ENCODE peak calls at places on chromosomes 12 and 14, in ten cellular contexts. K, X, P, F, E, T, R, Z, L and M are unnamed samples.

GRCh38 chr14:79056879-79057278 is 886.7 kb downstream of the NRXN3 start:
- DNase-seq in L (no peak), X (no peak), K (no peak), E (no peak), R (no peak), T (peak), F (no peak), P (no peak), Z (no peak), M (peak)

GRCh38 chr14:78491015-78491414 is 320.8 kb downstream of the NRXN3 start:
- DNase-seq in L (no peak), T (no peak), R (no peak), F (no peak), P (no peak), K (no peak), X (no peak), Z (no peak), E (no peak), M (no peak)

GRCh38 chr12:28023156-28023887 is 50.8 kb upstream of the PTHLH start:
- DNase-seq in R (no peak), P (no peak), X (no peak), L (no peak), T (peak), K (no peak), F (no peak), E (no peak), Z (no peak), M (peak)

GRCh38 chr12:107393043-107393725 is 292.4 kb upstream of the PWP1 start:
- DNase-seq in T (no peak), L (no peak), Z (no peak), P (no peak), F (no peak), X (no peak), K (no peak), E (no peak), R (no peak), M (no peak)

GRCh38 chr14:103713304-103714062 is 1.8 kb downstream of the XRCC3 start:
- DNase-seq in E (no peak), Z (no peak), L (no peak), F (no peak), P (no peak), T (no peak), R (no peak), K (no peak), X (no peak), M (no peak)

GRCh38 chr12:30533518-30533917 is 162.2 kb downstream of the IPO8 start:
- DNase-seq in F (no peak), X (no peak), T (peak), E (no peak), Z (no peak), L (no peak), K (no peak), P (no peak), R (no peak), M (no peak)

GRCh38 chr14:93005135-93005813 is 82.3 kb downstream of the CHGA start:
- DNase-seq in E (no peak), F (peak), L (no peak), T (no peak), R (no peak), P (no peak), K (no peak), Z (no peak), X (no peak), M (no peak)

GRCh38 chr14:101008631-101009336 is 105.3 kb upstream of the RTL1 start:
- DNase-seq in R (no peak), F (no peak), E (no peak), T (peak), K (peak), Z (no peak), L (no peak), X (no peak), P (no peak), M (no peak)

GRCh38 chr14:99718031-99718810 is 34.1 kb downstream of the CYP46A1 start:
- DNase-seq in Z (no peak), P (no peak), F (no peak), L (peak), K (no peak), X (no peak), T (no peak), R (no peak), E (no peak), M (no peak)

GRCh38 chr12:24996820-24997219 is 47.9 kb upstream of the BCAT1 start:
- DNase-seq in F (no peak), P (no peak), Z (no peak), K (no peak), R (no peak), E (no peak), L (no peak), X (no peak), T (no peak), M (no peak)

GRCh38 chr12:48027183-48028002 is 23.1 kb upstream of the COL2A1 start:
- DNase-seq in R (no peak), E (no peak), Z (no peak), L (peak), K (no peak), P (no peak), X (no peak), T (no peak), F (no peak), M (no peak)

GRCh38 chr12:120821878-120822277 is 82.3 kb downstream of the SPPL3 start:
- DNase-seq in R (no peak), F (no peak), L (no peak), T (no peak), E (no peak), Z (no peak), K (no peak), P (no peak), X (no peak), M (no peak)

GRCh38 chr12:53585726-53586125 is 40.5 kb downstream of the ATF7 start:
- DNase-seq in F (no peak), T (no peak), Z (no peak), R (no peak), L (no peak), E (no peak), P (no peak), K (no peak), X (no peak), M (no peak)

GRCh38 chr12:5260086-5260485 is 171.8 kb upstream of the NTF3 start:
- DNase-seq in F (no peak), X (no peak), L (no peak), R (no peak), E (no peak), Z (no peak), K (no peak), P (no peak), T (no peak), M (peak)

GRCh38 chr12:72774023-72774422 is 501.9 kb downstream of the TRHDE start:
- DNase-seq in F (no peak), X (no peak), L (no peak), P (no peak), E (no peak), Z (no peak), K (no peak), R (no peak), T (no peak), M (no peak)

GRCh38 chr12:54191550-54192022 is 2.8 kb upstream of the SMUG1 start:
- DNase-seq in P (peak), T (peak), E (peak), F (peak), K (peak), R (peak), Z (peak), L (peak), X (peak), M (peak)

GRCh38 chr12:29073631-29074239 is 75.3 kb upstream of the FAR2 start:
- DNase-seq in F (peak), L (peak), X (no peak), R (no peak), P (no peak), E (no peak), Z (no peak), T (peak), K (no peak), M (peak)

GRCh38 chr14:32382704-32383103 is 53.6 kb downstream of the AKAP6 start:
- DNase-seq in E (no peak), X (no peak), P (no peak), L (peak), F (no peak), T (no peak), R (peak), K (no peak), Z (no peak), M (no peak)

GRCh38 chr12:104586325-104587048 is 129.7 kb downstream of the CHST11 start:
- DNase-seq in P (no peak), K (no peak), R (no peak), Z (no peak), L (no peak), X (no peak), E (no peak), T (no peak), F (no peak), M (no peak)

GRCh38 chr14:95774265-95775160 is 60.6 kb upstream of the TCL1A start:
- DNase-seq in T (peak), R (no peak), X (no peak), P (peak), E (peak), F (no peak), K (no peak), L (peak), Z (no peak), M (no peak)

GRCh38 chr14:50303744-50304471 is 8.1 kb downstream of the L2HGDH start:
- DNase-seq in Z (no peak), L (no peak), E (no peak), X (no peak), T (no peak), R (no peak), F (peak), P (no peak), K (no peak), M (peak)

GRCh38 chr12:80513211-80513610 is 69.2 kb downstream of the PTPRQ start:
- DNase-seq in T (no peak), Z (no peak), K (peak), R (no peak), E (no peak), X (no peak), F (no peak), P (no peak), L (no peak), M (no peak)

GRCh38 chr12:29350080-29350479 is 30.9 kb downstream of the ERGIC2 start:
- DNase-seq in K (no peak), R (no peak), X (no peak), L (no peak), E (no peak), T (peak), P (no peak), F (peak), Z (no peak), M (peak)

GRCh38 chr12:132754555-132754954 is 7.1 kb downstream of the ANKLE2 start:
- DNase-seq in X (no peak), T (no peak), K (no peak), E (no peak), F (no peak), R (no peak), L (no peak), P (no peak), Z (no peak), M (no peak)

GRCh38 chr14:41607119-41607785 is 576 bp downstream of the LRFN5 start:
- DNase-seq in Z (no peak), E (no peak), K (peak), P (no peak), L (peak), F (no peak), T (no peak), R (no peak), X (no peak), M (peak)

GRCh38 chr12:100573499-100574261 is at the start of gene GAS2L3:
- DNase-seq in P (no peak), F (peak), K (peak), R (peak), Z (peak), T (peak), E (peak), X (peak), L (peak), M (peak)

GRCh38 chr12:114430306-114430705 is 24.4 kb upstream of the TBX5 start:
- DNase-seq in P (no peak), R (no peak), E (no peak), Z (no peak), K (no peak), T (peak), F (no peak), L (no peak), X (no peak), M (peak)

GRCh38 chr14:91142214-91142668 is 28.4 kb downstream of the DGLUCY start:
- DNase-seq in F (no peak), K (no peak), L (no peak), X (no peak), P (no peak), Z (no peak), E (no peak), T (no peak), R (no peak), M (no peak)

GRCh38 chr14:22648506-22648905 is 4.4 kb upstream of the OR6J1 start:
- DNase-seq in F (no peak), T (no peak), L (no peak), Z (no peak), R (no peak), X (no peak), P (no peak), K (no peak), E (no peak), M (no peak)

GRCh38 chr14:94460631-94461416 is 8.2 kb upstream of the SERPINA11 start:
- DNase-seq in R (no peak), Z (no peak), T (no peak), F (no peak), P (no peak), K (no peak), X (no peak), L (no peak), E (no peak), M (no peak)

GRCh38 chr12:49675137-49675536 is 32.1 kb downstream of the FMNL3 start:
- DNase-seq in P (no peak), X (no peak), T (no peak), K (no peak), F (no peak), L (no peak), E (no peak), Z (no peak), R (no peak), M (peak)

GRCh38 chr12:68431786-68432185 is 99.6 kb upstream of the MDM1 start:
- DNase-seq in E (no peak), P (no peak), Z (no peak), K (no peak), T (no peak), F (no peak), L (no peak), X (no peak), R (no peak), M (no peak)

GRCh38 chr12:128455849-128456248 is 188.9 kb downstream of the TMEM132C start:
- DNase-seq in Z (no peak), K (no peak), F (no peak), X (no peak), E (no peak), T (no peak), L (no peak), R (no peak), P (no peak), M (no peak)

GRCh38 chr12:22254450-22254849 is 80.1 kb downstream of the ST8SIA1 start:
- DNase-seq in T (no peak), P (no peak), Z (no peak), K (no peak), X (no peak), E (no peak), R (no peak), L (no peak), F (no peak), M (no peak)

GRCh38 chr14:89427426-89428162 is 10.6 kb upstream of the FOXN3 start:
- DNase-seq in X (peak), P (no peak), Z (no peak), E (no peak), F (no peak), K (no peak), T (no peak), L (no peak), R (no peak), M (no peak)
- H3K4me3 ChIP-seq in X (no peak), P (no peak), Z (no peak), E (no peak), F (no peak), K (no peak), T (no peak), L (no peak), R (no peak), M (no peak)

DNA sequence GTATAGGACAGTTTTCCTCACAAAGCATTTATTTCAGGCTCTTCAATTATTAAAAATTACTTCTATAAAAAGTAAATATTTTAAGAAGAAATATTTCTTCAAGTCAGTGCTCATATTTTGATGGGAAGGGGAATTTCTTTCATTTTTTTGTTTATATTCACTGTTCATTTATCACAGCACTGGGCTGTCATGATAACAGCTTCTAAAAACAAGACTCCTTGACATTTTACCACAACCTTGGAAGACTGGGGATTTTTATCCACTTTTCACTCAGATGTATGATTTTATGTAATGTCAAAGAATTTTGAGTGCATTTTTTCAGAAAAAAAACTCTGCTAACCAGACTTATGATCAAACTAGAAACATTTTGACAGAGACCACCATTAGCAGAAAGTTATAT is 149.7 kb downstream of the PHLDA1 start:
- DNase-seq in E (no peak), T (no peak), P (no peak), K (no peak), R (no peak), X (no peak), L (no peak), Z (no peak), F (no peak), M (peak)
- H3K4me3 ChIP-seq in E (no peak), T (no peak), P (no peak), K (no peak), R (no peak), X (no peak), L (no peak), Z (no peak), F (no peak), M (no peak)

GRCh38 chr14:24171422-24172260 is at the start of gene REC8:
- DNase-seq in X (peak), T (no peak), L (peak), Z (peak), F (no peak), K (peak), E (peak), P (peak), R (peak), M (peak)
- H3K4me3 ChIP-seq in X (peak), T (no peak), L (peak), Z (peak), F (no peak), K (no peak), E (peak), P (peak), R (no peak), M (peak)

DNA sequence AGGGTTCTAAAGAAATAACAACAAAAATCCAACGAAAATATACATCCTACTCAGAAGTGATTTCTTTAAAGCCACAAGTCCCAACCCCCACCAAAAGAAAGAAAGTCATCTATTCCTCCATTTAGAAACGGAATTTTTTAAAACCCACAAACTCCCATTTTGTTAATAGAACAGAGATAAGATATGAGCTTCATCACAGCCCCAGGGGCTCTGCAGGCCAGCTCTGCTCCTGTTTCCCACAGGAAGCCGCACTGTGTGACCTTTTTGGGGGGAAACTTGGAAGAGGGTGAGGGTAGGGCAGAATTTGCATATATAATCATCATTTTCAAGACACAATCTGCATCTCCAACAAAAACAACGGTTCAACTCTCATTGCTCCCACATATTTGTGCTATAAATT is 2.8 kb downstream of the FBXL14 start:
- DNase-seq in T (no peak), R (no peak), P (no peak), L (no peak), E (no peak), X (no peak), Z (no peak), K (no peak), F (no peak), M (no peak)
- H3K4me3 ChIP-seq in T (peak), R (no peak), P (peak), L (peak), E (peak), X (peak), Z (peak), K (peak), F (no peak), M (peak)

DNA sequence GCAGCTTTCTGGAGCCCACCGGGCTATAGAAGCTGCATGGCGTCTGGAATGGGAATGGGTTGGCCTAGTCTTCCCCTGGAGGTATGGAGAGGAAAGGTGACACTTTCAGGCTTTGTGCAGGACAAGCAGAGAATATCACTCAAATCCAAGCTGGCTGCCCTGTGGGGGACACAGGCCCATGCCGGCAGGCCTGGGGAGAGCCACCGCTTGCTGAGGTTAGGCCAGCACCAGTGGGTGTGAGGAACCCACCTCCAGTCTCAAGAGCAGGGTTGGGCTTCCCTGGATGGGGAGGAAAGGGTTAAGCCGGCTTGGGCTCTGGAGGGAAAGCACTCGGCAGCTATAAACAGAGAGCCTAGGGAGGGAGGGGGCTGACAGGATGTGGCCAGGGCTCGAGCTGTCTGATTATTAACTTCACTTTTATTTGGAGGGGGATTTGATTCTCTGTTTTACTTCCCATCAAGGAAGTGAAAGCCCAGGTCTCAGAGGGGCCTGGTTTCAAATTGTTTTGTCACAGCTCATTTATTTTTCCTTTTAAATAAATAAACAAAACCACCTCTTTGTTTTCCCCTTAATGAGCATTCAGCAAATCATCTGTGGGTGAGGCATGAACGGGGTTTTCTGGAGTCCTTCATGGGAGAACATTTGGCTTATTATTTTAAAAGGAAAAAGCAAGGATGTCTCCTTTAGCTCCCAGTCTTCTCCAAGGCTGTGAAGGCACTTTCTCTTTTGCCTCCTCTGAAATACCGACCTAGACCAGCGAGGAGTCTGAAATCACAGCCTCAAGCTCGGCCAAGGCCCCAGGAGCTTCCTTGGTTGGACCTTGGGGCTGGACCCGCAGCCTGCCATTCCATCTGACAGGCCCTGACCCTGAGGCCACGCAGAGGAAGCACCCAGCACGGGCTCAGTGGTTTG is 21.8 kb upstream of the ZFP36L1 start:
- DNase-seq in K (no peak), X (peak), F (no peak), Z (peak), P (no peak), E (peak), T (no peak), R (peak), L (peak), M (peak)
- H3K4me3 ChIP-seq in K (no peak), X (peak), F (no peak), Z (peak), P (peak), E (peak), T (peak), R (no peak), L (peak), M (peak)

GRCh38 chr12:8947737-8948136 is 1.7 kb downstream of the M6PR start:
- DNase-seq in Z (no peak), R (no peak), E (no peak), T (no peak), K (no peak), P (no peak), X (no peak), F (no peak), L (no peak), M (no peak)
- H3K4me3 ChIP-seq in Z (peak), R (no peak), E (peak), T (peak), K (no peak), P (no peak), X (no peak), F (no peak), L (peak), M (no peak)